ENCODE peak calls at places on chromosomes 2 and 18, in five cellular contexts. P is SK-N-SH, J is IMR-90, B is HepG2, H is K562. E is an unnamed sample.

GRCh38 chr2:197705912-197706838 is 1.0 kb downstream of the MARS2 start:
- DNase-seq in P (peak; percentile 37), H (no peak), J (peak; percentile 11), B (peak; percentile 39), E (no peak)

GRCh38 chr2:188383158-188383557 is 91.5 kb downstream of the GULP1 start:
- DNase-seq in H (no peak), J (peak; percentile 24), P (no peak), B (no peak), E (no peak)

GRCh38 chr2:215571693-215572092 is 135.8 kb upstream of the FN1 start:
- DNase-seq in H (peak; percentile 43), B (no peak), J (no peak), P (no peak), E (no peak)

GRCh38 chr2:217958206-217958888 is 44.4 kb downstream of the TNS1 start:
- DNase-seq in J (no peak), B (no peak), H (no peak), P (no peak), E (no peak)

GRCh38 chr18:48100168-48100495 is 169.7 kb upstream of the SMAD2 start:
- DNase-seq in P (no peak), H (no peak), J (no peak), B (no peak), E (no peak)

GRCh38 chr2:148642891-148643416 is 1.6 kb upstream of the EPC2 start:
- DNase-seq in P (no peak), J (no peak), B (no peak), H (peak; percentile 46), E (no peak)

GRCh38 chr2:55720417-55720816 is 26.8 kb upstream of the PNPT1 start:
- DNase-seq in J (no peak), P (no peak), H (no peak), B (no peak), E (no peak)

GRCh38 chr2:290090-290722 is 2.3 kb upstream of the ALKAL2 start:
- DNase-seq in P (peak; percentile 83), H (peak; percentile 82), J (peak; percentile 78), B (peak; percentile 76), E (no peak)

GRCh38 chr18:58045265-58046086 is 1.4 kb downstream of the NEDD4L start:
- DNase-seq in P (peak; percentile 42), B (peak; percentile 41), J (peak; percentile 31), H (no peak), E (no peak)

GRCh38 chr2:159156834-159157233 is 129.7 kb downstream of the WDSUB1 start:
- DNase-seq in H (no peak), B (peak; percentile 9), J (no peak), P (no peak), E (no peak)

GRCh38 chr2:54701029-54701428 is 22.4 kb upstream of the EML6 start:
- DNase-seq in B (no peak), P (no peak), J (peak; percentile 62), H (no peak), E (no peak)

GRCh38 chr2:241559489-241560180 is 1.1 kb downstream of the BOK start:
- DNase-seq in P (peak; percentile 56), H (peak; percentile 40), B (peak; percentile 61), J (peak; percentile 48), E (no peak)

GRCh38 chr2:39265315-39265714 is 21.5 kb upstream of the CDKL4 start:
- DNase-seq in P (no peak), B (no peak), J (no peak), H (no peak), E (no peak)

GRCh38 chr18:44917184-44917864 is 236.6 kb downstream of the SETBP1 start:
- DNase-seq in P (no peak), J (no peak), B (no peak), H (no peak), E (no peak)

GRCh38 chr2:74252036-74252435 is 53.6 kb downstream of the MTHFD2 start:
- DNase-seq in P (no peak), H (no peak), J (no peak), B (no peak), E (no peak)

GRCh38 chr2:134119117-134119671 is 134.7 kb upstream of the MGAT5 start:
- DNase-seq in J (no peak), B (no peak), H (no peak), P (no peak), E (peak; percentile 50)

GRCh38 chr2:20365249-20365817 is 14.7 kb upstream of the PUM2 start:
- DNase-seq in H (no peak), J (peak; percentile 87), P (no peak), B (no peak), E (peak; percentile 95)

GRCh38 chr2:139925903-139926302 is 1145.7 kb upstream of the NXPH2 start:
- DNase-seq in P (no peak), B (no peak), H (no peak), J (no peak), E (no peak)

GRCh38 chr2:127628767-127629614 is 17.0 kb upstream of the GPR17 start:
- DNase-seq in J (no peak), H (no peak), B (no peak), P (no peak), E (no peak)

GRCh38 chr18:46630160-46630559 is 26.9 kb downstream of the LOXHD1 start:
- DNase-seq in H (no peak), J (peak; percentile 2), B (no peak), P (no peak), E (peak; percentile 1)

GRCh38 chr2:150609831-150610582 is 122.5 kb upstream of the RND3 start:
- DNase-seq in P (no peak), J (peak; percentile 88), H (no peak), B (no peak), E (no peak)

GRCh38 chr2:72999729-73000725 is 71.5 kb downstream of the SFXN5 start:
- DNase-seq in J (peak; percentile 73), B (no peak), H (no peak), P (no peak), E (no peak)

GRCh38 chr2:21836261-21836660 is 712.5 kb downstream of the TDRD15 start:
- DNase-seq in J (peak; percentile 36), P (no peak), H (no peak), B (no peak), E (no peak)

GRCh38 chr2:222423632-222424280 is 587 bp upstream of the SGPP2 start:
- DNase-seq in J (no peak), B (no peak), H (no peak), P (no peak), E (peak; percentile 82)

GRCh38 chr2:5668682-5669267 is 23.4 kb upstream of the SOX11 start:
- DNase-seq in J (no peak), H (no peak), B (no peak), P (peak; percentile 77), E (no peak)

GRCh38 chr2:219010162-219010756 is 17.0 kb upstream of the CRYBA2 start:
- DNase-seq in P (peak; percentile 64), B (peak; percentile 37), J (no peak), H (peak; percentile 48), E (no peak)
- TF ChIP-seq MXI1 in P (no peak), B (no peak), J (no peak), H (no peak), E (no peak)

GRCh38 chr2:220278022-220278421 is 650.6 kb downstream of the SLC4A3 start:
- DNase-seq in P (no peak), H (no peak), B (no peak), J (no peak), E (no peak)

GRCh38 chr2:220275454-220275853 is 648.0 kb downstream of the SLC4A3 start:
- DNase-seq in H (no peak), P (no peak), B (no peak), J (no peak), E (no peak)

GRCh38 chr2:220279372-220279771 is 651.9 kb downstream of the SLC4A3 start:
- DNase-seq in J (peak; percentile 94), B (no peak), H (no peak), P (no peak), E (no peak)

GRCh38 chr2:220276736-220277444 is 649.5 kb downstream of the SLC4A3 start:
- DNase-seq in H (no peak), J (peak; percentile 49), B (no peak), P (no peak), E (no peak)

DNA sequence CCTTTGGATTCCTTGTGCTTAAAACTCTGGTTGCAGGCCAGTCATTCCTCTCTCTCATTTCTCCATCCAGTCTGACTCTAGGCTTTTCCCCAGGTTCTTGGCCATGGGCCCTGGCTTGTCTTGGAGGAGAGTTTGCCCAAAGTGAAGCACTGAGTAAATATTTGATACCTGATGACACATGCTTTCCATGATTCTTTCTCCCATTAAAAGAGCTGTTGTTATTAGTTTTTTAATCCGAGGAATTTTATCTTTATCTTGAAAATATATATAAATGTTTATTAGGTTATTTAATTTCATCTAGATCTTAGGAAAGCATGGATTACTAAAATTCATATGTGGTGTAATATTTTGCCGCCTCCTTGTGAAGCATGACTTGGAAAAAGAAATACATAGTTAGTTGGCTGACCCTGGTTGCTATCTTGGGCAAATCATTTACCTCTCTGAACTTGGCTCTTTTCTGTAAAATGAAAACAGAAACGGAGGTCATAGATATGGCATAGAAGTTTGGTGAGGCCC is 650.1 kb downstream of the SLC4A3 start:
- DNase-seq in P (no peak), J (peak; percentile 89), H (no peak), B (no peak), E (no peak)
- H3K27ac ChIP-seq in P (no peak overlapping the region), J (peak overlapping the region; percentile 84), H (no peak overlapping the region), B (no peak overlapping the region), E (no peak overlapping the region)

GRCh38 chr2:167944825-167945659 is 302.4 kb downstream of the STK39 start:
- DNase-seq in J (peak; percentile 47), P (no peak), H (peak; percentile 74), B (no peak), E (no peak)

GRCh38 chr2:167942495-167943081 is 304.8 kb downstream of the STK39 start:
- DNase-seq in P (no peak), B (no peak), H (no peak), J (no peak), E (no peak)

GRCh38 chr2:167943368-167943767 is 304.0 kb downstream of the STK39 start:
- DNase-seq in H (no peak), B (no peak), P (no peak), J (no peak), E (no peak)

GRCh38 chr2:167945660-167946366 is 301.6 kb downstream of the STK39 start:
- DNase-seq in H (peak; percentile 61), P (no peak), J (no peak), B (no peak), E (no peak)

GRCh38 chr2:167943877-167944276 is 303.5 kb downstream of the STK39 start:
- DNase-seq in B (no peak), P (no peak), J (peak; percentile 20), H (no peak), E (no peak)
- TF ChIP-seq MXI1 in B (no peak), P (no peak), J (no peak), H (no peak), E (no peak)

DNA sequence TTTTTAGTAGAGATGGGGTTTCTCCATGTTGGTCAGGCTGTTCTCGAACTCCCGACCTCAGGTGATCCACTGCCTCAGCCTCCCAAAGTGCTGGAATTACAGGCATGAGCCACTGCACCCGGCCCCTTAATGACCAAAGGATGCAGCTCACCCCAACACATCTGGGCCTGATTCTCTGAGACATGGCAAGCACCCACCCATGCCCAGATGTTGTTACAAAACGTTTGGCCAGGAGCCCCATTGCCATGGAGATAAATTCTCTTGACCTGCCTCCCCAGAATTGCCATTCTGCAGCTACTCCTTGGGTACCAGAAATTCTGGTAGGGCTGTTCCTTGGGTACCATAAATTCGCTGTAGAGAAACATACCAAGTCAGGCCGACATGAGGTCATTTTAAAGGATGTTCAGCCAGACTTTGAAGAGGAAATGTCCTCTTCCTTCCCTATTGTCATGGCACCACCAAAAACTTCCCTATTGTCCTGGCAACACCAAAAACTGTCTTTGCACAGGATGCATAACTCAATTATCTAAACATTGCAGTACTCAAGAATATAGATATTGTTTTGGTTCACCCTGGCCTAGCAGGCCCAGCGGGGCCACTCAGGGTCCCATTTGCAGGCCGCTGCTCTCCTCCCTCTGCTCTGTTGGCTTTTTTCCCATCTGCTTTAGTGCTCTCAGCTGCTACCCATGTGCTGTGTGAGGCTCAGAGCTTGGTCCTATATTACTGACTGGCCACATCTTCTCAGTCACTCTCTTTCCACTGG is 160.9 kb upstream of the TTC39C start:
- DNase-seq in P (no peak), H (no peak), J (peak; percentile 18), B (no peak), E (no peak)
- H3K27ac ChIP-seq in P (no peak overlapping the region), H (no peak overlapping the region), J (no peak overlapping the region), B (no peak overlapping the region), E (no peak overlapping the region)